ENCODE peak calls at places on chromosomes 4 and X, in ten cellular contexts. Q, G, J, B, A, O, R, L, M and S are unnamed samples.

GRCh38 chrX:155216179-155216939 is at the start of gene VBP1:
- DNase-seq in J (peak), L (peak), Q (peak), M (peak), R (peak), O (peak), A (peak), B (peak), G (peak), S (peak)

GRCh38 chr4:186765673-186766546 is 42.3 kb upstream of the FAT1 start:
- DNase-seq in G (no peak), B (no peak), R (no peak), O (no peak), A (no peak), Q (no peak), J (no peak), L (no peak), M (no peak), S (no peak)

GRCh38 chr4:186624951-186625350 is 69.6 kb upstream of the MTNR1A start:
- DNase-seq in J (peak), L (no peak), M (no peak), B (no peak), R (no peak), A (no peak), Q (no peak), G (no peak), O (no peak), S (no peak)

GRCh38 chrX:44882635-44883034 is 9.6 kb downstream of the KDM6A start:
- DNase-seq in R (no peak), Q (no peak), J (no peak), B (no peak), M (no peak), L (no peak), O (no peak), A (no peak), G (no peak), S (no peak)

GRCh38 chr4:109172301-109172700 is 130.2 kb downstream of the COL25A1 start:
- DNase-seq in J (no peak), G (no peak), M (no peak), O (no peak), A (no peak), L (no peak), Q (no peak), B (no peak), R (no peak), S (no peak)

GRCh38 chr4:102172341-102172740 is 172.9 kb downstream of the SLC39A8 start:
- DNase-seq in L (no peak), Q (no peak), M (no peak), A (no peak), R (no peak), B (no peak), J (no peak), G (no peak), O (no peak), S (no peak)

GRCh38 chr4:173191623-173192041 is 23.0 kb downstream of the GALNT7 start:
- DNase-seq in B (no peak), G (no peak), O (no peak), R (no peak), J (no peak), M (no peak), L (no peak), A (no peak), Q (no peak), S (no peak)

GRCh38 chr4:10958226-10958856 is 273.8 kb upstream of the CLNK start:
- DNase-seq in M (no peak), B (no peak), A (peak), J (no peak), Q (no peak), G (no peak), O (no peak), L (no peak), R (no peak), S (no peak)

GRCh38 chr4:53520114-53520513 is 71.2 kb downstream of the LNX1 start:
- DNase-seq in Q (no peak), G (no peak), J (no peak), R (no peak), L (no peak), B (no peak), A (peak), O (no peak), M (no peak), S (no peak)

GRCh38 chr4:155578726-155579385 is 87.8 kb upstream of the GUCY1A1 start:
- DNase-seq in O (no peak), G (no peak), J (no peak), Q (no peak), L (no peak), B (no peak), M (no peak), A (no peak), R (no peak), S (no peak)

GRCh38 chr4:101933855-101934254 is 143.3 kb downstream of the BANK1 start:
- DNase-seq in M (no peak), R (no peak), Q (no peak), J (no peak), G (no peak), L (no peak), A (no peak), O (no peak), B (no peak), S (no peak)

GRCh38 chr4:103904126-103904525 is 184.3 kb upstream of the TACR3 start:
- DNase-seq in R (no peak), L (no peak), M (no peak), O (no peak), G (no peak), A (no peak), Q (peak), B (no peak), J (peak), S (no peak)

GRCh38 chrX:132858018-132858417 is 100.4 kb downstream of the HS6ST2 start:
- DNase-seq in J (no peak), L (no peak), M (no peak), O (no peak), A (no peak), G (no peak), B (no peak), R (no peak), Q (no peak), S (no peak)

GRCh38 chr4:141768954-141769353 is 132.6 kb downstream of the IL15 start:
- DNase-seq in R (no peak), G (no peak), M (no peak), B (peak), J (peak), A (no peak), Q (peak), O (no peak), L (no peak), S (no peak)

GRCh38 chr4:75490155-75490554 is 24.0 kb downstream of the RCHY1 start:
- DNase-seq in R (no peak), B (no peak), L (no peak), O (no peak), M (no peak), Q (peak), J (no peak), A (no peak), G (no peak), S (no peak)

GRCh38 chr4:77141964-77142641 is 14.9 kb upstream of the CCNG2 start:
- DNase-seq in B (no peak), G (no peak), Q (no peak), A (no peak), L (no peak), M (no peak), O (no peak), J (no peak), R (no peak), S (no peak)

GRCh38 chr4:820230-821172 is 5.4 kb downstream of the CPLX1 start:
- DNase-seq in O (no peak), B (no peak), A (peak), J (no peak), M (no peak), R (no peak), G (no peak), L (no peak), Q (no peak), S (no peak)

GRCh38 chr4:19711871-19712270 is 539.8 kb upstream of the SLIT2 start:
- DNase-seq in J (peak), A (no peak), R (no peak), Q (peak), B (no peak), L (no peak), M (no peak), O (no peak), G (no peak), S (no peak)

GRCh38 chr4:159150380-159150779 is 47.5 kb downstream of the RAPGEF2 start:
- DNase-seq in B (no peak), R (no peak), G (no peak), O (no peak), J (no peak), L (no peak), A (no peak), Q (no peak), M (no peak), S (no peak)

GRCh38 chrX:39975094-39975865 is 122.5 kb downstream of the BCOR start:
- DNase-seq in O (no peak), R (no peak), L (no peak), M (no peak), A (peak), B (no peak), J (no peak), G (no peak), Q (no peak), S (no peak)

GRCh38 chr4:23567338-23567737 is 322.5 kb downstream of the PPARGC1A start:
- DNase-seq in O (no peak), G (no peak), A (no peak), M (no peak), Q (no peak), L (no peak), J (no peak), B (no peak), R (no peak), S (no peak)